ENCODE peak calls at places on chromosomes 11 and 22, in seven cellular contexts. One of them, this sample, is unnamed.

GRCh38 chr11:71500601-71501021 is 26.5 kb upstream of the KRTAP5-7 start:
- DNase-seq in fibroblast of pulmonary artery: no peak
- DNase-seq in psoas muscle: no peak
- DNase-seq in fibroblast of the aortic adventitia: no peak
- DNase-seq in left ventricle myocardium inferior: peak
- DNase-seq in esophagus muscularis mucosa: no peak
- DNase-seq in uterus: no peak
- DNase-seq in this sample: no peak

GRCh38 chr22:49448546-49448945 is 379.1 kb downstream of the BRD1 start:
- DNase-seq in fibroblast of the aortic adventitia: no peak
- DNase-seq in left ventricle myocardium inferior: no peak
- DNase-seq in uterus: no peak
- DNase-seq in fibroblast of pulmonary artery: no peak
- DNase-seq in psoas muscle: no peak
- DNase-seq in esophagus muscularis mucosa: no peak
- DNase-seq in this sample: no peak

GRCh38 chr11:95148421-95148820 is 58.8 kb downstream of the ENDOD1 start:
- DNase-seq in psoas muscle: no peak
- DNase-seq in esophagus muscularis mucosa: no peak
- DNase-seq in uterus: no peak
- DNase-seq in left ventricle myocardium inferior: no peak
- DNase-seq in fibroblast of the aortic adventitia: no peak
- DNase-seq in fibroblast of pulmonary artery: no peak
- DNase-seq in this sample: no peak

GRCh38 chr11:66880484-66881211 is 23.8 kb downstream of the LRFN4 start:
- DNase-seq in psoas muscle: no peak
- DNase-seq in esophagus muscularis mucosa: no peak
- DNase-seq in fibroblast of pulmonary artery: no peak
- DNase-seq in uterus: no peak
- DNase-seq in fibroblast of the aortic adventitia: no peak
- DNase-seq in left ventricle myocardium inferior: no peak
- DNase-seq in this sample: no peak

GRCh38 chr11:3091846-3092602 is 34.8 kb upstream of the CARS1 start:
- DNase-seq in uterus: peak
- DNase-seq in left ventricle myocardium inferior: peak
- DNase-seq in fibroblast of pulmonary artery: peak
- DNase-seq in fibroblast of the aortic adventitia: peak
- DNase-seq in esophagus muscularis mucosa: no peak
- DNase-seq in psoas muscle: peak
- DNase-seq in this sample: peak

GRCh38 chr22:43228330-43228729 is 41.4 kb upstream of the TTLL12 start:
- DNase-seq in uterus: no peak
- DNase-seq in fibroblast of pulmonary artery: peak
- DNase-seq in fibroblast of the aortic adventitia: peak
- DNase-seq in esophagus muscularis mucosa: no peak
- DNase-seq in psoas muscle: no peak
- DNase-seq in left ventricle myocardium inferior: no peak
- DNase-seq in this sample: peak

GRCh38 chr11:62400281-62400680 is 18.6 kb upstream of the SCGB1A1 start:
- DNase-seq in psoas muscle: no peak
- DNase-seq in uterus: peak
- DNase-seq in left ventricle myocardium inferior: no peak
- DNase-seq in fibroblast of the aortic adventitia: no peak
- DNase-seq in esophagus muscularis mucosa: no peak
- DNase-seq in fibroblast of pulmonary artery: no peak
- DNase-seq in this sample: no peak

GRCh38 chr11:134916421-134916820 is 504.4 kb upstream of the B3GAT1 start:
- DNase-seq in fibroblast of pulmonary artery: no peak
- DNase-seq in uterus: no peak
- DNase-seq in psoas muscle: no peak
- DNase-seq in left ventricle myocardium inferior: no peak
- DNase-seq in esophagus muscularis mucosa: peak
- DNase-seq in fibroblast of the aortic adventitia: no peak
- DNase-seq in this sample: no peak

GRCh38 chr11:72225411-72225951 is 914 bp downstream of the INPPL1 start:
- DNase-seq in fibroblast of pulmonary artery: no peak
- DNase-seq in esophagus muscularis mucosa: no peak
- DNase-seq in uterus: no peak
- DNase-seq in left ventricle myocardium inferior: no peak
- DNase-seq in psoas muscle: no peak
- DNase-seq in fibroblast of the aortic adventitia: no peak
- DNase-seq in this sample: peak

GRCh38 chr11:65315204-65315865 is 669 bp downstream of the CDC42EP2 start:
- DNase-seq in fibroblast of the aortic adventitia: peak
- DNase-seq in left ventricle myocardium inferior: peak
- DNase-seq in uterus: peak
- DNase-seq in fibroblast of pulmonary artery: peak
- DNase-seq in psoas muscle: peak
- DNase-seq in esophagus muscularis mucosa: peak
- DNase-seq in this sample: peak

GRCh38 chr11:128814856-128815705 is 52.0 kb downstream of the KCNJ1 start:
- DNase-seq in esophagus muscularis mucosa: no peak
- DNase-seq in fibroblast of the aortic adventitia: peak
- DNase-seq in fibroblast of pulmonary artery: peak
- DNase-seq in uterus: peak
- DNase-seq in left ventricle myocardium inferior: peak
- DNase-seq in psoas muscle: peak
- DNase-seq in this sample: no peak

GRCh38 chr11:78364128-78364751 is 53.4 kb downstream of the GAB2 start:
- DNase-seq in left ventricle myocardium inferior: no peak
- DNase-seq in fibroblast of pulmonary artery: no peak
- DNase-seq in fibroblast of the aortic adventitia: no peak
- DNase-seq in esophagus muscularis mucosa: no peak
- DNase-seq in uterus: no peak
- DNase-seq in psoas muscle: no peak
- DNase-seq in this sample: no peak

GRCh38 chr11:118007040-118007439 is 20.8 kb downstream of the IL10RA start:
- DNase-seq in fibroblast of the aortic adventitia: no peak
- DNase-seq in fibroblast of pulmonary artery: no peak
- DNase-seq in left ventricle myocardium inferior: no peak
- DNase-seq in psoas muscle: no peak
- DNase-seq in esophagus muscularis mucosa: peak
- DNase-seq in uterus: no peak
- DNase-seq in this sample: no peak

GRCh38 chr11:22331771-22332170 is 6.4 kb upstream of the SLC17A6 start:
- DNase-seq in esophagus muscularis mucosa: no peak
- DNase-seq in uterus: no peak
- DNase-seq in psoas muscle: no peak
- DNase-seq in left ventricle myocardium inferior: no peak
- DNase-seq in fibroblast of pulmonary artery: no peak
- DNase-seq in fibroblast of the aortic adventitia: no peak
- DNase-seq in this sample: no peak

GRCh38 chr11:118918128-118918685 is 7.5 kb downstream of the BCL9L start:
- DNase-seq in fibroblast of the aortic adventitia: peak
- DNase-seq in fibroblast of pulmonary artery: peak
- DNase-seq in left ventricle myocardium inferior: peak
- DNase-seq in psoas muscle: peak
- DNase-seq in esophagus muscularis mucosa: peak
- DNase-seq in uterus: peak
- DNase-seq in this sample: no peak

GRCh38 chr22:17703811-17704210 is 65.3 kb downstream of the BCL2L13 start:
- DNase-seq in esophagus muscularis mucosa: no peak
- DNase-seq in fibroblast of the aortic adventitia: peak
- DNase-seq in fibroblast of pulmonary artery: peak
- DNase-seq in uterus: no peak
- DNase-seq in left ventricle myocardium inferior: no peak
- DNase-seq in psoas muscle: no peak
- DNase-seq in this sample: no peak

DNA sequence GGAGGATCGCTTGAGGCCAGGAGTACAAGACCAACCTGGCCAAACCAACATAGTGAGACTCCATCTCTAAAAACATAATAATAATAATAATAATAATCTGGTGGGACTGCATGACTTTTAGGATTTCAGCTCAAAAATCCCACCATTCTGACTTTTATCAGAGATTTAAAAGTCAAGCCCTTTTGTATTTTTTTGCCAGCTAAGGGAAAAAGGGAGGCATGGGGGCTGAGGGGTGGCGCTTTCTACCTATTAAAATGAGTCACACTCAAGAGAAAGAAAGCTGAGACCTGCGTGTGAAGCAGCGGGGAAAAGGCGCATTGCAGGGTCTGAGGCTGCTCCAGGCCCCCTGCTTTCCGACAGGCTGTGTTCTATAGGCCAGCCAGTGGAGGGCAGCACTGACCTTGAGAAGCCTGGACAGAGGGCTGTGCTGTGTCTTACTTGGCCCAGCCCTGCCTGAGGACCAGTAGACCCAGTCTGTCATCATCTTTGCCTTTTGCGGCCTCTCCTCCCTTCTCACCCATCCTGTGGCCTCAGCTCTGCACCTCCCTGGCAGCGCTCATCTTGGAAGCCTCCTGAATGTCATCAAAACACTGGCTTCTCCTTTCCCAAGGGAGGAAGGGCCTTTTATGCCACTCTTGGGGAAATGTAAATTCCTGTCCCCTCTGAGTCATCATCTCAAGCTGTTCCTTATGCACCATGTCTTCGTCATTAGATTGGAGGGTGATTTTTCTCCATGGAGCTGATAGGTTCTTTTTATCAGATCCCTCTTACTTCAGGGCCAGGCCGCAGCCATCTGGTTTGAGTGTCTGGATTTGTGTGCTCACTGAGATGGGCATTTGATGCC is 12.7 kb upstream of the MAPK8IP1 start:
- DNase-seq in psoas muscle: peak
- DNase-seq in left ventricle myocardium inferior: no peak
- DNase-seq in esophagus muscularis mucosa: no peak
- DNase-seq in fibroblast of the aortic adventitia: peak
- DNase-seq in fibroblast of pulmonary artery: peak
- DNase-seq in uterus: no peak
- DNase-seq in this sample: peak
- TF ChIP-seq CTCF in psoas muscle: peak
- TF ChIP-seq CTCF in left ventricle myocardium inferior: peak
- TF ChIP-seq CTCF in esophagus muscularis mucosa: peak
- TF ChIP-seq CTCF in fibroblast of the aortic adventitia: peak
- TF ChIP-seq CTCF in fibroblast of pulmonary artery: peak
- TF ChIP-seq CTCF in uterus: peak
- TF ChIP-seq CTCF in this sample: peak

DNA sequence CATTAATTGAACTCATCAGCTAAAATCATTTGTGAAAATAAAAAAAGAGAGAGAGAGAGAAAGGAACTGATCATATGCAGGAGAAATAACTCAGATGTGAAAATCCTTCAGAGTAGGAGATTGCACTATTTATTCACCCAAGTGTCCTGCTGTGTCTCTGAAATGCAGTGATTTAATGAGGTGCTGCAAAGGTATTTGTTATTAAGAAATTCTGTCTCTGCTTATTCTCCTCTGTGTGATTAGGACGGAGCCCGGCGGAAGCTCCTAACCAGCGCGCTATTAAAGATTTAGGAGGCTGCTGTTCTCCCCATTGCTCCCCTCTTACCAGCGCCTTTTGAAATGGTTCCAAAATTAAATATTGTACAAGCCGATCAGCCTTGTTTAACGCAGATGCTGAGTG is 528.4 kb downstream of the BUD13 start:
- DNase-seq in esophagus muscularis mucosa: no peak
- DNase-seq in psoas muscle: no peak
- DNase-seq in left ventricle myocardium inferior: no peak
- DNase-seq in uterus: no peak
- DNase-seq in fibroblast of pulmonary artery: no peak
- DNase-seq in fibroblast of the aortic adventitia: no peak
- DNase-seq in this sample: no peak
- TF ChIP-seq CTCF in esophagus muscularis mucosa: no peak
- TF ChIP-seq CTCF in psoas muscle: no peak
- TF ChIP-seq CTCF in left ventricle myocardium inferior: no peak
- TF ChIP-seq CTCF in uterus: no peak
- TF ChIP-seq CTCF in fibroblast of pulmonary artery: no peak
- TF ChIP-seq CTCF in fibroblast of the aortic adventitia: no peak
- TF ChIP-seq CTCF in this sample: no peak

DNA sequence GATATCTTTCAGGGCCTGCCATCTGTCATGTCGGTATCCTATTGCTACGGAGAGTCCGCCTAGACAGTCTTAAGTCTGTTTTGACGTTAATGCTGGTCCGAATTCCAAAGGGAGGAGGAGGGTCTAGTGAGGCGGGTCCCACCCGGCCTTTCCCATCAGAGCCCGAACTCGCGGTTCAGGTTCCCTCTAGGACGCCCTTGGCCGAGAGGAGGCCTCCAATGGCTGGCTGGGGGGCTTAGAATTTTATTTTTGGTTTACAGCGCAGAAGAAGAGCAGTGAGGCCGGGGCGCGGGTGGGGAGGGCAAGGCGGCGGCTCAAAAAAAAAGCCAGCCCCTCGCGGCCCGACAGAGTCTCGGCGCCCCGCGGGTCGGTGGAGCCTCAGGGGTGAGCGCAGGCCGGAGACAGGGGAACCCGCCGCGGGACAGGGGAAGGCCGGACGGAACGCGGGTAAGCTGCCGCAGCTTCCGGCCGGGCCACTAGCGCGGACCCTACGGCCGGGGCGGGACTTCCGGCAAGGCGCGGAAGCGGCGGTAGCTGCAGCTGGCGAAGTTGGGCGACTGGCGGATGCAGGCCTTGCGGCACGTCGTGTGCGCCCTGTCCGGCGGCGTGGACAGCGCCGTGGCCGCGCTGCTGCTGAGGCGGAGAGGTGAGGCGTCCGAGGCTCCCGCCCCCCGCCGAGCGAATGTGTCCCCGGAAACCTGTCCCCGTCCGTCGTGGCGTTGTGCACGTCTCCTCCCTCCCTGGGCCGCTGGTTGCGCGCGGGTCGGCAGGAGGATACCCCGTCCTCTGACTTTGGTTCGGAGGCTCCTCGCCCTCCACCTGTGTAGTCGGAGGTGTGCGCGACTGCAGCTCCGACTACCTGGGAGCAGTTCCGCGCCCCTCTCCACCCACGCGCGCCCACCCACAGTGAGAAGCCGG is at the start of gene TRMU:
- DNase-seq in psoas muscle: peak
- DNase-seq in fibroblast of the aortic adventitia: peak
- DNase-seq in fibroblast of pulmonary artery: peak
- DNase-seq in esophagus muscularis mucosa: no peak
- DNase-seq in uterus: peak
- DNase-seq in left ventricle myocardium inferior: peak
- DNase-seq in this sample: peak
- TF ChIP-seq CTCF in psoas muscle: peak
- TF ChIP-seq CTCF in fibroblast of the aortic adventitia: peak
- TF ChIP-seq CTCF in fibroblast of pulmonary artery: no peak
- TF ChIP-seq CTCF in esophagus muscularis mucosa: no peak
- TF ChIP-seq CTCF in uterus: peak
- TF ChIP-seq CTCF in left ventricle myocardium inferior: peak
- TF ChIP-seq CTCF in this sample: no peak

GRCh38 chr11:10454506-10454901 is 560 bp upstream of the AMPD3 start:
- DNase-seq in fibroblast of the aortic adventitia: no peak
- DNase-seq in fibroblast of pulmonary artery: no peak
- DNase-seq in uterus: no peak
- DNase-seq in esophagus muscularis mucosa: no peak
- DNase-seq in left ventricle myocardium inferior: no peak
- DNase-seq in psoas muscle: no peak
- DNase-seq in this sample: no peak

GRCh38 chr11:10453261-10453660 is 1.8 kb upstream of the AMPD3 start:
- DNase-seq in fibroblast of pulmonary artery: no peak
- DNase-seq in psoas muscle: no peak
- DNase-seq in uterus: no peak
- DNase-seq in esophagus muscularis mucosa: no peak
- DNase-seq in fibroblast of the aortic adventitia: no peak
- DNase-seq in left ventricle myocardium inferior: no peak
- DNase-seq in this sample: no peak

GRCh38 chr11:10455637-10456487 is 798 bp downstream of the AMPD3 start:
- DNase-seq in fibroblast of the aortic adventitia: peak
- DNase-seq in left ventricle myocardium inferior: no peak
- DNase-seq in psoas muscle: peak
- DNase-seq in fibroblast of pulmonary artery: peak
- DNase-seq in esophagus muscularis mucosa: peak
- DNase-seq in uterus: peak
- DNase-seq in this sample: peak

GRCh38 chr11:10456519-10456918 is 1.5 kb downstream of the AMPD3 start:
- DNase-seq in psoas muscle: no peak
- DNase-seq in fibroblast of pulmonary artery: no peak
- DNase-seq in esophagus muscularis mucosa: peak
- DNase-seq in fibroblast of the aortic adventitia: peak
- DNase-seq in uterus: no peak
- DNase-seq in left ventricle myocardium inferior: no peak
- DNase-seq in this sample: no peak

GRCh38 chr11:10454902-10455631 is at the start of gene AMPD3:
- DNase-seq in uterus: peak
- DNase-seq in left ventricle myocardium inferior: no peak
- DNase-seq in esophagus muscularis mucosa: no peak
- DNase-seq in fibroblast of the aortic adventitia: peak
- DNase-seq in fibroblast of pulmonary artery: peak
- DNase-seq in psoas muscle: peak
- DNase-seq in this sample: peak
- TF ChIP-seq CTCF in uterus: no peak
- TF ChIP-seq CTCF in left ventricle myocardium inferior: no peak
- TF ChIP-seq CTCF in esophagus muscularis mucosa: no peak
- TF ChIP-seq CTCF in fibroblast of the aortic adventitia: no peak
- TF ChIP-seq CTCF in fibroblast of pulmonary artery: no peak
- TF ChIP-seq CTCF in psoas muscle: no peak
- TF ChIP-seq CTCF in this sample: no peak